ENCODE peak calls at places on chromosome 14, in four cellular contexts. Z, T, Y and S are unnamed samples.
A peak's percentile ranks its signal among the peaks of the same experiment; 100 is the strongest.

GRCh38 chr14:31070431-31070830 is 44.3 kb upstream of the STRN3 start:
- DNase-seq in Z (no peak), T (no peak), Y (peak; percentile 93), S (no peak)

GRCh38 chr14:54857830-54858269 is 44.8 kb downstream of the GCH1 start:
- DNase-seq in Z (no peak), T (peak; percentile 90), Y (no peak), S (no peak)

GRCh38 chr14:76995279-76996035 is 33.1 kb downstream of the IRF2BPL start:
- DNase-seq in Z (no peak), T (no peak), Y (no peak), S (no peak)

GRCh38 chr14:69682607-69683263 is 71.3 kb downstream of the SUSD6 start:
- DNase-seq in Z (no peak), T (no peak), Y (no peak), S (peak; percentile 26)

GRCh38 chr14:24816929-24817637 is 183.1 kb upstream of the GZMB start:
- DNase-seq in Z (no peak), T (no peak), Y (no peak), S (no peak)

GRCh38 chr14:41830679-41831078 is 224.0 kb downstream of the LRFN5 start:
- DNase-seq in Z (no peak), T (peak; percentile 48), Y (peak; percentile 86), S (no peak)

GRCh38 chr14:54207476-54207875 is 189.3 kb upstream of the CDKN3 start:
- DNase-seq in Z (no peak), T (no peak), Y (no peak), S (no peak)

GRCh38 chr14:44914849-44915248 is 46.9 kb downstream of the KLHL28 start:
- DNase-seq in Z (no peak), T (peak; percentile 61), Y (peak; percentile 12), S (no peak)

GRCh38 chr14:103625361-103626095 is 3.5 kb upstream of the KLC1 start:
- DNase-seq in Z (no peak), T (peak; percentile 69), Y (no peak), S (no peak)

GRCh38 chr14:73768107-73768506 is 53.9 kb upstream of the PNMA1 start:
- DNase-seq in Z (no peak), T (no peak), Y (no peak), S (no peak)

GRCh38 chr14:56342419-56342901 is 224.2 kb downstream of the PELI2 start:
- DNase-seq in Z (no peak), T (no peak), Y (peak; percentile 86), S (no peak)

GRCh38 chr14:64584185-64584584 is 34.4 kb downstream of the PPP1R36 start:
- DNase-seq in Z (no peak), T (no peak), Y (no peak), S (no peak)

GRCh38 chr14:22432348-22432976 is 156.6 kb downstream of the DAD1 start:
- DNase-seq in Z (peak; percentile 41), T (peak; percentile 98), Y (peak; percentile 84), S (no peak)
- H3K4me2 ChIP-seq in Z (peak overlapping the region; percentile 50), T (peak overlapping the region; percentile 82), Y (no peak overlapping the region), S (no peak overlapping the region)

GRCh38 chr14:101776315-101776714 is 14.8 kb downstream of the PPP2R5C start:
- DNase-seq in Z (no peak), T (peak; percentile 56), Y (no peak), S (peak; percentile 15)

GRCh38 chr14:101773378-101773777 is 11.9 kb downstream of the PPP2R5C start:
- DNase-seq in Z (no peak), T (no peak), Y (no peak), S (no peak)

GRCh38 chr14:101774814-101775213 is 13.3 kb downstream of the PPP2R5C start:
- DNase-seq in Z (no peak), T (peak; percentile 63), Y (no peak), S (peak; percentile 23)

GRCh38 chr14:101774006-101774755 is 12.7 kb downstream of the PPP2R5C start:
- DNase-seq in Z (no peak), T (peak; percentile 93), Y (no peak), S (peak; percentile 12)

DNA sequence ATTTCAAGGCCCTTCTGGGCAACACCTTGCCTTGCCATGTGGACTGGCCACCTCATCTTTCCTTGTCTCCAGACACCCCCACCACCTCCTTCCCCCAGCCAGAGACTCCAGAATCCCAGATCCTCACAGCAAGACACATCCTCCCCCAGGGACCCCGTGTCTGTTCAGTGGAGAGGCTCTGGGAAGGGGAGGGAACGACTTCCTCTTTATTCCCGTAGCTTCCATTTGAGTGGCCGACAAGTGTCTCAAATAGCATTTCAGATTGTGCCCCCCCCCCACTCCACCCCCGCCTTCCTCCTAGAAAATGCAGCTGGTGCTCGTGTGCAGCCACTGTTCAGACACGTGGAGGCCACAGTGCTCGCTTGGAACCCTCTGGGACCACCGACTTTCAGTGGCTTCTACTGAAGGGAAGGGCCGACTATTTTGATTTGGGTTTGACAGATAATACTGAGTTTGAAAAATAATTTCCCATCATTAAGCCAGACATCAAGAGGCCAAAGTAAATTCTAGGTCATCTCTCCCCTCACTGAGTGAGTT is 14.3 kb downstream of the PPP2R5C start:
- DNase-seq in Z (no peak), T (peak; percentile 65), Y (no peak), S (no peak)
- H3K4me2 ChIP-seq in Z (no peak overlapping the region), T (peak overlapping the region; percentile 72), Y (no peak overlapping the region), S (peak overlapping the region; percentile 43)

DNA sequence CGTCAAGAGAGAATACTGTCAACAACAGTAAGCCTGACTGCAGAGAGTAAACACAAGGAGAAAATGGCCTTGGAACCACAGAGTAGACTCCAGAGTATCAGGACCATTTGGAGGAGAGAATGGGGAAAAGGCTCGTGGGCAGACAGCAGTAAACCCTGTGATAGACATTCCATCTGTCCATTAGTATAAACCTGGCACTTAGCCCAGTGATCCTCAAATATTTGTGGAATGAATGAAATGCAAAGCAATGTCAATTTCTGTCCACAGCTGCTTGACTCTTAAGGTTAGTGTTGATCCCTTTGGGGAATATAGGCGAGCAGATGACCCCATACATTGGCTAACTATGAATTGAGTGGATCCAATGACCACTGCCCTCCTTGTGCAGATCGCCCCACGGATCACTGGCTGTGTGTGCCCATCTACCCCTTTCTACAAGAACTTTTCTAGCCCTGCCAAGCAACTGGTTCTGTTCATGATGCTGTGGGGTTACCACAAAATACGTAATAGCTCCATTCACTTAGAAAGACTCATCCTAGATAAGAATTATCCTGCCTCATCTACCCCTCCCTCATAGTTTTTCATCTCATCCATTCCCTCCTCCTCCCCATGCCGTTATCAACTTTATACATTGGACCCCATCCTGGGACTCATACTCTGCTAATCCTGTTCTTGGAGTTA is 846.8 kb downstream of the NRXN3 start:
- DNase-seq in Z (no peak), T (no peak), Y (peak; percentile 88), S (no peak)
- H3K4me2 ChIP-seq in Z (peak overlapping the region; percentile 31), T (no peak overlapping the region), Y (no peak overlapping the region), S (no peak overlapping the region)

DNA sequence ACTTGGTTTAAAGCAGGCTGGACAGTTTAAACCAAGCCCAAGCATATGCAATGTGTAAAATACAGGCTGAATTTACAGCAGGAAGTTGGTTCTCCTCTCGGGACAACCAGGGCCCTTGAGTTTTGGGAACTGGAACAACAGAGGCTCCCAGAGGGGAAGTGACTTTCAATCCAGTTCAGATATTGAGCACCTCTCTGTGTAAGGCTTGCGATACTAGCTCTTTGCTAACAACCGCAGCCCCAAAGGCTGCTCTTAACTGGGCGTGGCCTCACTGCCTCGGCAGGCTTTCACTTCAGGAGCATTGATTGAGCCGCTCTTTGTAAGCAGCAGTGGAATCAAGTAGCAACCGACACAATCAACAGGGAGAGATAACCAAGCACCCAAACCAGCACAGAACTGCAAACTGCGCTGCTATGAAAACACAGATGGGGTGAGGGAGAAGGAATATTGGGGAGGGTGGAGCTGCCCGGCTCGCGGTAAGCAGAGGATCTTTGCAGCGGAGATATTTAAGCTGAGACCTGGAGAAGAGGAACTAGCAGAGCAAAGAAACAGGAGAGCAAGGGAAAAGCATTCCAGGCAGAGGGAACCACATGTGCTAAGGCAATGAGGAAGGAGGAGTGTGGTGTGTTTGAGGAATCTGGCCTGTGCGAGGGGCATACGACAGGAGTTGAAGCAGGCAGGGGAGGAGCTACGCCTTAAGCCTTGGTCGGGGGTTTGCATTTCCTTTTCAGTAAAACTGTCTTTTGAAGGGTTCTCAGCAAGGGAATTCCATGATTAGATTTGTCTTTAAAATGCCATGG is 17.3 kb upstream of the YY1 start:
- DNase-seq in Z (no peak), T (peak; percentile 73), Y (peak; percentile 62), S (peak; percentile 67)
- H3K4me2 ChIP-seq in Z (peak overlapping the region; percentile 69), T (peak overlapping the region; percentile 67), Y (peak overlapping the region; percentile 95), S (peak overlapping the region; percentile 87)